ENCODE peak calls at places on chromosomes 6 and 20, in seven cellular contexts. S, T, A, R, E, B and V are unnamed samples.

GRCh38 chr6:105793132-105793531 is 293.0 kb upstream of the PRDM1 start:
- DNase-seq in S (no peak), T (no peak), A (no peak), R (no peak), E (no peak), B (no peak), V (peak)

GRCh38 chr20:37912874-37913273 is 9.9 kb downstream of the VSTM2L start:
- DNase-seq in S (no peak), T (no peak), A (no peak), R (no peak), E (no peak), B (no peak), V (no peak)

GRCh38 chr6:105600342-105601293 is 197.7 kb upstream of the PREP start:
- DNase-seq in S (no peak), T (no peak), A (no peak), R (no peak), E (no peak), B (no peak), V (no peak)

GRCh38 chr6:155349956-155350355 is 35.7 kb upstream of the TFB1M start:
- DNase-seq in S (no peak), T (no peak), A (no peak), R (no peak), E (no peak), B (no peak), V (no peak)

GRCh38 chr6:113596907-113597583 is 260.1 kb upstream of the MARCKS start:
- DNase-seq in S (no peak), T (no peak), A (no peak), R (no peak), E (no peak), B (no peak), V (peak)

GRCh38 chr20:58553841-58554240 is 38.6 kb upstream of the APCDD1L start:
- DNase-seq in S (no peak), T (no peak), A (no peak), R (no peak), E (no peak), B (peak), V (no peak)

GRCh38 chr6:35195120-35195780 is 18.5 kb upstream of the SCUBE3 start:
- DNase-seq in S (no peak), T (no peak), A (no peak), R (no peak), E (no peak), B (no peak), V (no peak)

GRCh38 chr6:166999845-167000253 is 652 bp downstream of the CEP43 start:
- DNase-seq in S (no peak), T (no peak), A (no peak), R (no peak), E (no peak), B (peak), V (no peak)

GRCh38 chr20:24948939-24949679 is at the start of gene CST7:
- DNase-seq in S (peak), T (peak), A (peak), R (peak), E (no peak), B (no peak), V (peak)

GRCh38 chr6:110298916-110299315 is 59.2 kb downstream of the METTL24 start:
- DNase-seq in S (no peak), T (no peak), A (no peak), R (no peak), E (no peak), B (no peak), V (no peak)

GRCh38 chr6:21003780-21004541 is 469.7 kb downstream of the CDKAL1 start:
- DNase-seq in S (no peak), T (no peak), A (no peak), R (no peak), E (peak), B (no peak), V (no peak)

GRCh38 chr6:118678866-118679265 is 27.5 kb upstream of the CEP85L start:
- DNase-seq in S (no peak), T (no peak), A (no peak), R (no peak), E (no peak), B (no peak), V (peak)